ENCODE peak calls at places on chromosomes 5 and 9, in ten cellular contexts. A is HCT116, G is mesendoderm, C is endothelial cell of umbilical vein, I is neural progenitor cell, H is PC-3, V is HepG2, K is keratinocyte, L is IMR-90, R is fibroblast of lung. X is an unnamed sample.
A peak's percentile ranks its signal among the peaks of the same experiment; 100 is the strongest.

GRCh38 chr9:5976668-5977397 is 38.6 kb downstream of the RANBP6 start:
- DNase-seq in A (no peak), G (no peak), C (peak; percentile 4), I (no peak), H (no peak), V (no peak), K (no peak), L (peak; percentile 4), R (peak; percentile 31), X (peak; percentile 20)

GRCh38 chr9:129289883-129290282 is 111.8 kb upstream of the IER5L start:
- DNase-seq in A (no peak), G (no peak), C (no peak), I (no peak), H (no peak), V (no peak), K (no peak), L (no peak), R (no peak), X (no peak)

GRCh38 chr9:5582835-5583195 is 46.1 kb upstream of the RIC1 start:
- DNase-seq in A (no peak), G (no peak), C (no peak), I (no peak), H (no peak), V (no peak), K (no peak), L (peak; percentile 89), R (peak; percentile 85), X (peak; percentile 71)

GRCh38 chr5:131795879-131796792 is 681 bp downstream of the FNIP1 start:
- DNase-seq in A (no peak), G (peak; percentile 76), C (peak; percentile 65), I (peak; percentile 75), H (peak; percentile 41), V (peak; percentile 32), K (no peak), L (peak; percentile 51), R (peak; percentile 50), X (peak; percentile 89)

GRCh38 chr5:111782171-111782570 is 25.2 kb upstream of the NREP start:
- DNase-seq in A (no peak), G (no peak), C (no peak), I (no peak), H (peak; percentile 22), V (no peak), K (peak; percentile 26), L (peak; percentile 25), R (peak; percentile 73), X (no peak)

GRCh38 chr5:127320032-127320945 is 29.7 kb downstream of the MEGF10 start:
- DNase-seq in A (no peak), G (peak; percentile 57), C (no peak), I (no peak), H (no peak), V (no peak), K (no peak), L (no peak), R (no peak), X (peak; percentile 24)

GRCh38 chr9:72315510-72316287 is 49.3 kb downstream of the ZFAND5 start:
- DNase-seq in A (no peak), G (peak; percentile 49), C (no peak), I (peak; percentile 82), H (peak; percentile 52), V (no peak), K (no peak), L (peak; percentile 16), R (peak; percentile 91), X (peak; percentile 84)

GRCh38 chr9:116151966-116152381 is 1.6 kb upstream of the PAPPA start:
- DNase-seq in A (no peak), G (no peak), C (peak; percentile 83), I (no peak), H (peak; percentile 50), V (no peak), K (no peak), L (peak; percentile 94), R (peak; percentile 85), X (peak; percentile 89)

GRCh38 chr5:60226128-60226527 is 332.6 kb upstream of the PDE4D start:
- DNase-seq in A (no peak), G (no peak), C (no peak), I (no peak), H (no peak), V (no peak), K (no peak), L (no peak), R (no peak), X (no peak)

DNA sequence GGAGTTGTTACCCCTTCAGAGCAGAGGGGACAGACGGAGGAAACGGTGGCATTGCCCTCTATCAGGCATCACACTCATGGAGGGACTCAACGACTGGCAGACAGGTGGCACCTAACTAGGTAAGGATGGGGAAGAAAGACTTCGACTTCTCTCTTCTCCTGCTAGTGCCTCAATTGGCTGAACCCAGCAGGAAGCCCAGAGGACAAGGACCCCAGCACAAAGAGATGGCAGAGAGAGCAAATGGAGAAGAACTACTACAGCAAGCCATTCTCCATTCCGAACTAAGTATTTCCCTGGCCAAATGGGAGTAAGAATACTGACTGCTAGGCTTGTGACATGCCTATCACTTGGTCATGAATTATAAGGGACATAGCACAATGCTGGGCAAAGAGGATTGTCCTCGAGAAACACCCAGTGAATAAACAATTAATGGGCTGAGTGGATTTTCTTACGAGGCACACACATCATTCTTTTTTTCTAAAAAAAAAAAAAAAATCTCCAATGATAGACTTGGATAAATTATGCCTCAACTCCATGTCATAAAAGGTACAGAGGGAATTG is 35.3 kb upstream of the CPEB4 start:
- DNase-seq in A (no peak), G (no peak), C (no peak), I (no peak), H (no peak), V (no peak), K (no peak), L (no peak), R (no peak), X (no peak)
- H3K9ac ChIP-seq in A (no peak overlapping the region), G (no peak overlapping the region), C (no peak overlapping the region), I (no peak overlapping the region), H (no peak overlapping the region), V (no peak overlapping the region), K (no peak overlapping the region), L (no peak overlapping the region), R (no peak overlapping the region), X (no peak overlapping the region)

GRCh38 chr5:57186194-57186593 is 12.3 kb downstream of the GPBP1 start:
- DNase-seq in A (no peak), G (no peak), C (no peak), I (no peak), H (no peak), V (no peak), K (no peak), L (no peak), R (no peak), X (no peak)
- H3K4me3 ChIP-seq in A (no peak overlapping the region), G (no peak overlapping the region), C (no peak overlapping the region), I (no peak overlapping the region), H (no peak overlapping the region), V (no peak overlapping the region), K (no peak overlapping the region), L (no peak overlapping the region), R (no peak overlapping the region), X (peak overlapping the region; percentile 33)

GRCh38 chr5:72305194-72306142 is 14.6 kb downstream of the MRPS27 start:
- DNase-seq in A (no peak), G (no peak), C (no peak), I (peak; percentile 6), H (no peak), V (peak; percentile 16), K (no peak), L (no peak), R (no peak), X (no peak)
- H3K9ac ChIP-seq in A (no peak overlapping the region), G (no peak overlapping the region), C (no peak overlapping the region), I (no peak overlapping the region), H (no peak overlapping the region), V (peak overlapping the region; percentile 27), K (no peak overlapping the region), L (no peak overlapping the region), R (no peak overlapping the region), X (peak overlapping the region; percentile 4)

DNA sequence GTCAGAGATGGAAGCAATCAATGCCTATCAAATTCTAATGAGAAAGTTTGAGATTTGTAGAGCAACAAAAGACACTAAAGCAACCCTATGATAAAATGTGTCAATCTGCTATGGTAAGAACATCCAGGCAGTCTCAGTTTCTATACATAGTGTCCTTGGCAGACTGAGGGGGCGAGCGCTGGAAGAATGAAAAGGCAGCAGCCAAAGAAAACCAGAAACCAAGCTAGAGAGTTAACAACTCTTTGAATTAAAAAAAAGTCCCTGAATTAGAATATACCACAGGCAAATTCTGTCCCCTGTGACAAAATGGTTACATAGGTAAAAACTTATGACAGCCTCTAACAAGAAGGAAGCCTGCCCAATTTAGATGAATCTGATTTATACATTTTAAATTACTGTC is 106.7 kb downstream of the OXCT1 start:
- DNase-seq in A (no peak), G (no peak), C (no peak), I (no peak), H (no peak), V (no peak), K (no peak), L (no peak), R (no peak), X (peak; percentile 31)
- H3K4me3 ChIP-seq in A (no peak overlapping the region), G (no peak overlapping the region), C (no peak overlapping the region), I (no peak overlapping the region), H (no peak overlapping the region), V (no peak overlapping the region), K (no peak overlapping the region), L (no peak overlapping the region), R (no peak overlapping the region), X (no peak overlapping the region)

DNA sequence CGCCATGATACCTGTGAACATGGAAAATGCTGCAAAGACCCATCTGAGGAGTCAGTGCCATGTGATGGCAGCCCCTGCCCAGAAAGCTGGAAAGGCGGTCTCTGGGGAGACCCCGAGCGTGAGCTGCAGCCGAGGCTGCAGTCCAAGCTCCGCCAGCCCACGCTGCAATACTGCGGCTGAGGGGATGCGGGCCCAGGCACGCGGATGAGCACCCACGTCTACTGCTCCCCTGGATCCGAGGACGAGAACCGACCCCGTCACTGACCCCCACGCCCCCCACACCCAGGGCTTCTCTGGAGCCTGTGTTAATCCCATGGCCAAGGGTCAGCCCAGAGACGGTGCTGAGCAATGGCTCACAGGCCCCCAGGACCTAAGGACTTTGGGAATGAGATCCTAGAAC is 32.4 kb downstream of the SLC12A7 start:
- DNase-seq in A (no peak), G (no peak), C (no peak), I (no peak), H (no peak), V (no peak), K (no peak), L (no peak), R (no peak), X (no peak)
- H3K9ac ChIP-seq in A (no peak overlapping the region), G (no peak overlapping the region), C (no peak overlapping the region), I (no peak overlapping the region), H (no peak overlapping the region), V (no peak overlapping the region), K (no peak overlapping the region), L (no peak overlapping the region), R (no peak overlapping the region), X (no peak overlapping the region)